ENCODE peak calls at places on chromosomes 1 and 21, in five cellular contexts. E is dorsolateral prefrontal cortex, Z is progenitor cell of endocrine pancreas, V is esophagus muscularis mucosa, B is right atrium auricular region. A is an unnamed sample.

GRCh38 chr1:28965271-28965870 is 51.0 kb downstream of the EPB41 start:
- DNase-seq in E (no peak), Z (no peak), B (no peak), V (no peak), A (no peak)

GRCh38 chr1:241366196-241366595 is 9.2 kb upstream of the RGS7 start:
- DNase-seq in V (no peak), Z (no peak), B (no peak), E (no peak), A (no peak)

GRCh38 chr21:36169465-36170128 is 13.0 kb downstream of the DOP1B start:
- DNase-seq in B (no peak), Z (no peak), E (peak), V (no peak), A (no peak)

GRCh38 chr1:68919070-68919469 is 422.2 kb upstream of the DEPDC1 start:
- DNase-seq in Z (no peak), B (no peak), V (no peak), E (no peak), A (no peak)

GRCh38 chr1:58933599-58933926 is 149.7 kb upstream of the JUN start:
- DNase-seq in B (no peak), Z (no peak), E (no peak), V (peak), A (no peak)

GRCh38 chr1:186745531-186746146 is 65.4 kb upstream of the PTGS2 start:
- DNase-seq in B (no peak), Z (no peak), E (no peak), V (no peak), A (no peak)

GRCh38 chr1:21293537-21294265 is 3.4 kb upstream of the ECE1 start:
- DNase-seq in Z (no peak), E (no peak), B (no peak), V (no peak), A (no peak)

GRCh38 chr1:11407301-11407994 is 71.5 kb upstream of the DISP3 start:
- DNase-seq in Z (no peak), V (no peak), E (no peak), B (no peak), A (no peak)

GRCh38 chr1:174005032-174005431 is 17.1 kb downstream of the RC3H1 start:
- DNase-seq in V (no peak), Z (no peak), E (no peak), B (no peak), A (no peak)

GRCh38 chr1:163168053-163168452 is 34.7 kb downstream of the RGS5 start:
- DNase-seq in Z (no peak), B (no peak), E (no peak), V (no peak), A (no peak)

GRCh38 chr21:45080639-45081414 is 6.4 kb downstream of the ADARB1 start:
- DNase-seq in B (no peak), Z (no peak), E (no peak), V (no peak), A (peak)

GRCh38 chr1:155093938-155094621 is 15.4 kb downstream of the EFNA3 start:
- DNase-seq in E (peak), V (no peak), Z (no peak), B (no peak), A (peak)

GRCh38 chr21:22106720-22107410 is 1108.7 kb downstream of the NCAM2 start:
- DNase-seq in Z (no peak), V (no peak), E (no peak), B (no peak), A (no peak)

GRCh38 chr1:203523667-203524066 is 29.7 kb downstream of the OPTC start:
- DNase-seq in V (no peak), B (no peak), Z (no peak), E (no peak), A (no peak)

GRCh38 chr1:191993549-191993948 is 164.7 kb upstream of the RGS18 start:
- DNase-seq in E (no peak), B (no peak), Z (no peak), V (no peak), A (no peak)

DNA sequence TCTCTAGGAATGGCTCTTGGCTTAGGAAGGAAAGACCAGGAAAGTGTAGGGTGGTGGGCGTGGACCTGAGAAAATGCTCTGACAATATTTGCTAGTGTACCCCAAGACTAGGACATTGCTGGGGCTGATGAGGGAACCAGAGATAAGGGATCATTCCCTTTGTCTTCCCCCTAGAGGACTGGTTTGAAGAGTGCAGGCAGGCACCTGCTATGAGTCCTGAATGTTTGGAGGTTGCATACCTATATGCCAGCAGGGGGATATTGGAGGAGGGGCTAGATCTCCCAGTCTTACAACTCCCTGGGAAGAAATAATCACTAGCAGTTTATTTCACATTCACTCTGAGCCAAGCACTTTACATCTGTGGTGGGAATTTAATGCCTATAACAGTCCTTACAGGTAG is 6.0 kb upstream of the BCL10 start:
- DNase-seq in E (no peak), Z (no peak), V (no peak), B (no peak), A (no peak)
- TF ChIP-seq CTCF in E (no peak), Z (peak), V (no peak), B (no peak), A (no peak)

GRCh38 chr21:25507522-25507921 is 99.8 kb downstream of the MRPL39 start:
- DNase-seq in V (no peak), E (no peak), B (no peak), Z (no peak), A (no peak)
- TF ChIP-seq CTCF in V (no peak), E (no peak), B (no peak), Z (no peak), A (no peak)

GRCh38 chr1:97123717-97124446 is 402.3 kb downstream of the PTBP2 start:
- DNase-seq in Z (no peak), V (no peak), B (no peak), E (no peak), A (no peak)

GRCh38 chr1:97120821-97121220 is 399.2 kb downstream of the PTBP2 start:
- DNase-seq in V (no peak), E (no peak), Z (no peak), B (no peak), A (no peak)

GRCh38 chr1:97114842-97115241 is 393.3 kb downstream of the PTBP2 start:
- DNase-seq in E (no peak), V (no peak), Z (no peak), B (no peak), A (no peak)

GRCh38 chr1:97119260-97119659 is 397.7 kb downstream of the PTBP2 start:
- DNase-seq in Z (no peak), E (no peak), V (no peak), B (no peak), A (no peak)

GRCh38 chr1:97119775-97120174 is 398.2 kb downstream of the PTBP2 start:
- DNase-seq in B (no peak), Z (no peak), E (no peak), V (no peak), A (no peak)
- TF ChIP-seq CTCF in B (no peak), Z (no peak), E (no peak), V (no peak), A (no peak)

DNA sequence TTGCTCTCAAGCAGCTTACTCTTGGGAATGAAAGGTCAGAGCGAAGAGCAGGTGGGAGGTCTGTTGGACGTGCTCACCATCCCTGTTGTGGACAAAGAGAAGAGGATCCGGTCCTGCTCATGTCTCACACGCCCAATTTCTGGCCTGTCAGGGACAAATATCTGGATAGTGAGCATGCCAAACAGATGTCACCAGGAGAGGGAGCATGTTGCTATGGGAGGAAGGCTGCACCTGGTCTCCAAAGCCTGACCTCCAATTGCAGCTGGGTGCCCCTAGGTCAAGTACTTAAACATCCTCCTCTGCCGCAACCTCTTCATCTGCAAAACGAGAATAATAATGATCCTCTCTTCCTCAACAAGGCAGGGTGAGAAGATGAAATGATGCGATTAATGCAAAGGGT is 53.4 kb downstream of the DMRTA2 start:
- DNase-seq in B (no peak), Z (no peak), V (no peak), E (no peak), A (no peak)
- TF ChIP-seq CTCF in B (no peak), Z (peak), V (no peak), E (no peak), A (no peak)

GRCh38 chr1:236421022-236421421 is 26.9 kb downstream of the EDARADD start:
- DNase-seq in V (no peak), B (peak), E (no peak), Z (no peak), A (no peak)
- TF ChIP-seq CTCF in V (no peak), B (no peak), E (no peak), Z (no peak), A (no peak)

GRCh38 chr1:40595623-40596022 is 64.2 kb downstream of the ZNF684 start:
- DNase-seq in Z (no peak), V (no peak), E (no peak), B (no peak), A (no peak)
- TF ChIP-seq CTCF in Z (no peak), V (no peak), E (no peak), B (no peak), A (no peak)

GRCh38 chr1:159953866-159954515 is at the start of gene SLAMF9:
- DNase-seq in Z (no peak), E (no peak), B (no peak), V (no peak), A (no peak)

GRCh38 chr1:159957824-159958268 is 3.8 kb upstream of the SLAMF9 start:
- DNase-seq in B (no peak), V (no peak), Z (no peak), E (no peak), A (no peak)

GRCh38 chr1:159958721-159959380 is 4.8 kb upstream of the SLAMF9 start:
- DNase-seq in B (no peak), V (no peak), E (no peak), Z (no peak), A (no peak)

GRCh38 chr1:159952932-159953331 is 1.1 kb downstream of the SLAMF9 start:
- DNase-seq in B (no peak), Z (no peak), V (no peak), E (no peak), A (no peak)

GRCh38 chr1:159955456-159955855 is 1.4 kb upstream of the SLAMF9 start:
- DNase-seq in B (no peak), Z (no peak), E (no peak), V (no peak), A (no peak)
- TF ChIP-seq CTCF in B (no peak), Z (no peak), E (no peak), V (no peak), A (no peak)

GRCh38 chr1:63461661-63462230 is 61.3 kb downstream of the ITGB3BP start:
- DNase-seq in Z (no peak), B (no peak), E (no peak), V (no peak), A (no peak)

GRCh38 chr1:63463248-63463647 is 59.8 kb downstream of the ITGB3BP start:
- DNase-seq in E (no peak), B (no peak), V (no peak), Z (no peak), A (no peak)

DNA sequence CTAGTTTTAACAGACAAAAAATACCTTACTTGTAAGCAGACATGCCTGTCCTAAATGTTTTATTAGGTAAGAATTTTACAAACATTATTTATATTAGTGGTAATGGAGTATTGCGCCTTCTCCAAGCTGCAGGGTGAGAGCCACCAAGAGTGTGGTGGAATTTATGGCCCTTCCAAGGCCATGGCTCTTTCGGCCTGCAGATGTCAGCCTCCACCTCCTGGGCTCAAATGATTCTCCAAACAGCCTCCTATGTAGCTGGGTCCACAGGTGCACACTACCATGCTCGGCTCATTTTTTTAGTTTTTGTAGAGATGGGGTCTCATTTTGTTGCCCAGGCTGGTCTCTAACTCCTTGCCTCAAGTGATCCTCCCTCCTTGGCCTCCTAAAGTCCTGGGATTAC is 56.3 kb downstream of the ITGB3BP start:
- DNase-seq in V (no peak), B (no peak), E (no peak), Z (no peak), A (no peak)
- TF ChIP-seq CTCF in V (peak), B (peak), E (no peak), Z (no peak), A (no peak)

DNA sequence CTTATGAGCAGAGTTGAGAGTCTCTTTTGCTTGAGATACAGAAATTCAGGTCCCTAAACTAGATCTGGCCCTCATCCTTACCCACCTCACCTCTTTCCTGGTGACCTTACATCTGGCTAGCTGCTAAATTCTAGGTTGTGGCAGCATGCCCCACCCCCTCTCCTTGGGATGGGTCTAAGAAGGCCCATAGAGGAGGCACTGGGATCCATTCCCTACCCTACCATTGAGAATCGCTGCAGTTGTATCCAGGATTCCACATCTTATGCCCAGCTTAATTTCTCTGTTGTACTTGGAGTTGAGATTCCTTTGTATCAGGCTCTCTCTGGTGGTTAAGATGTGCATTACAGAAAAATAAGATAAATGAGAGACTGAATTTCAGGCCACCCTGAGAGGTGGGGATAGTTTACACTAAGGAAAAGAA is 9.5 kb upstream of the TMEM39B start:
- DNase-seq in B (no peak), E (no peak), V (no peak), Z (no peak), A (no peak)
- TF ChIP-seq CTCF in B (peak), E (peak), V (peak), Z (peak), A (peak)

A was measured in mesothelial cell of epicardium.